ENCODE peak calls at places on chromosomes 7 and 10, in seven cellular contexts. P, S, X, Y, I, R and M are unnamed samples.
A peak's percentile ranks its signal among the peaks of the same experiment; 100 is the strongest.

GRCh38 chr7:100563809-100564400 is 9.8 kb downstream of the SAP25 start:
- DNase-seq in P (peak; percentile 93), S (peak; percentile 87), X (peak; percentile 73), Y (peak; percentile 86), I (peak; percentile 41), R (peak; percentile 68), M (peak; percentile 83)

GRCh38 chr10:29039659-29040309 is 249.1 kb upstream of the LYZL1 start:
- DNase-seq in P (no peak), S (no peak), X (peak; percentile 80), Y (no peak), I (no peak), R (no peak), M (no peak)

GRCh38 chr10:49361178-49361554 is 34.7 kb downstream of the DRGX start:
- DNase-seq in P (no peak), S (no peak), X (no peak), Y (no peak), I (no peak), R (no peak), M (no peak)

GRCh38 chr7:24825931-24826661 is 68.8 kb upstream of the GSDME start:
- DNase-seq in P (no peak), S (peak; percentile 51), X (peak; percentile 62), Y (no peak), I (peak; percentile 92), R (no peak), M (no peak)

GRCh38 chr7:70619659-70620058 is 512.3 kb upstream of the GALNT17 start:
- DNase-seq in P (no peak), S (no peak), X (no peak), Y (no peak), I (no peak), R (no peak), M (no peak)

GRCh38 chr7:76123316-76123715 is 75.4 kb downstream of the MDH2 start:
- DNase-seq in P (no peak), S (no peak), X (no peak), Y (no peak), I (no peak), R (no peak), M (no peak)

GRCh38 chr10:116055252-116055918 is 217.6 kb downstream of the GFRA1 start:
- DNase-seq in P (no peak), S (no peak), X (no peak), Y (no peak), I (no peak), R (no peak), M (no peak)

GRCh38 chr7:102303669-102304422 is 17.2 kb downstream of the SH2B2 start:
- DNase-seq in P (no peak), S (no peak), X (no peak), Y (no peak), I (no peak), R (no peak), M (no peak)

GRCh38 chr7:35374858-35375257 is 121.0 kb upstream of the TBX20 start:
- DNase-seq in P (no peak), S (no peak), X (no peak), Y (no peak), I (no peak), R (no peak), M (no peak)

GRCh38 chr10:58641708-58642107 is 129.0 kb downstream of the BICC1 start:
- DNase-seq in P (no peak), S (no peak), X (peak; percentile 66), Y (no peak), I (peak; percentile 82), R (no peak), M (no peak)

GRCh38 chr10:96665306-96665705 is 55.0 kb downstream of the PIK3AP1 start:
- DNase-seq in P (no peak), S (no peak), X (peak; percentile 39), Y (no peak), I (peak; percentile 30), R (no peak), M (no peak)

GRCh38 chr7:70698219-70698832 is 433.6 kb upstream of the GALNT17 start:
- DNase-seq in P (no peak), S (no peak), X (peak; percentile 60), Y (no peak), I (peak; percentile 66), R (peak; percentile 70), M (no peak)

GRCh38 chr7:2099036-2099957 is 133.4 kb downstream of the MAD1L1 start:
- DNase-seq in P (no peak), S (no peak), X (no peak), Y (no peak), I (no peak), R (no peak), M (no peak)

GRCh38 chr7:19117081-19117869 is at the start of gene TWIST1:
- DNase-seq in P (peak; percentile 76), S (peak; percentile 88), X (peak; percentile 94), Y (peak; percentile 37), I (no peak), R (peak; percentile 59), M (no peak)

GRCh38 chr10:13219685-13220670 is 14.2 kb downstream of the UCMA start:
- DNase-seq in P (no peak), S (peak; percentile 64), X (no peak), Y (no peak), I (peak; percentile 32), R (peak; percentile 80), M (no peak)

GRCh38 chr7:81488210-81488609 is 281.6 kb downstream of the HGF start:
- DNase-seq in P (no peak), S (no peak), X (no peak), Y (no peak), I (peak; percentile 42), R (no peak), M (no peak)

GRCh38 chr7:151289891-151290290 is 41.4 kb upstream of the SMARCD3 start:
- DNase-seq in P (no peak), S (no peak), X (no peak), Y (no peak), I (no peak), R (no peak), M (no peak)

GRCh38 chr7:129896568-129897382 is 56.0 kb downstream of the UBE2H start:
- DNase-seq in P (no peak), S (no peak), X (no peak), Y (no peak), I (peak; percentile 73), R (no peak), M (no peak)

GRCh38 chr7:100886936-100887185 is 2.7 kb downstream of the UFSP1 start:
- DNase-seq in P (no peak), S (no peak), X (no peak), Y (no peak), I (no peak), R (no peak), M (no peak)

GRCh38 chr7:51102828-51103227 is 213.8 kb downstream of the COBL start:
- DNase-seq in P (no peak), S (no peak), X (no peak), Y (no peak), I (no peak), R (no peak), M (no peak)

GRCh38 chr7:142808802-142809583 is 38.2 kb downstream of the PRSS2 start:
- DNase-seq in P (no peak), S (no peak), X (peak; percentile 62), Y (no peak), I (peak; percentile 59), R (peak; percentile 100), M (peak; percentile 89)

GRCh38 chr7:135253851-135254815 is 20.5 kb downstream of the STRA8 start:
- DNase-seq in P (peak; percentile 85), S (no peak), X (peak; percentile 40), Y (peak; percentile 87), I (peak; percentile 80), R (no peak), M (no peak)

GRCh38 chr10:103055105-103055504 is 137.0 kb downstream of the CNNM2 start:
- DNase-seq in P (no peak), S (no peak), X (peak; percentile 25), Y (no peak), I (no peak), R (no peak), M (no peak)

GRCh38 chr10:103054621-103055020 is 136.5 kb downstream of the CNNM2 start:
- DNase-seq in P (no peak), S (no peak), X (no peak), Y (no peak), I (no peak), R (no peak), M (no peak)

GRCh38 chr10:103057980-103058568 is 135.0 kb downstream of the NT5C2 start:
- DNase-seq in P (no peak), S (no peak), X (peak; percentile 33), Y (no peak), I (no peak), R (no peak), M (no peak)

GRCh38 chr10:103049237-103049636 is 131.1 kb downstream of the CNNM2 start:
- DNase-seq in P (no peak), S (no peak), X (no peak), Y (no peak), I (no peak), R (no peak), M (no peak)

GRCh38 chr10:103053659-103054581 is 135.8 kb downstream of the CNNM2 start:
- DNase-seq in P (peak; percentile 81), S (peak; percentile 82), X (peak; percentile 89), Y (peak; percentile 70), I (peak; percentile 40), R (peak; percentile 91), M (peak; percentile 65)
- TF ChIP-seq CTCF in P (no peak), S (peak; percentile 61), X (peak; percentile 60), Y (peak; percentile 42), I (peak; percentile 39), R (peak; percentile 64), M (peak; percentile 20)

GRCh38 chr10:84783386-84783785 is 455.0 kb downstream of the CCSER2 start:
- DNase-seq in P (no peak), S (peak; percentile 54), X (peak; percentile 1), Y (no peak), I (peak; percentile 51), R (peak; percentile 51), M (no peak)
- TF ChIP-seq CTCF in P (peak; percentile 20), S (peak; percentile 88), X (peak; percentile 28), Y (no peak), I (peak; percentile 77), R (peak; percentile 75), M (no peak)

GRCh38 chr10:50544095-50544856 is 79.5 kb downstream of the SGMS1 start:
- DNase-seq in P (no peak), S (no peak), X (no peak), Y (no peak), I (no peak), R (no peak), M (no peak)
- TF ChIP-seq CTCF in P (no peak), S (no peak), X (no peak), Y (no peak), I (no peak), R (no peak), M (no peak)

DNA sequence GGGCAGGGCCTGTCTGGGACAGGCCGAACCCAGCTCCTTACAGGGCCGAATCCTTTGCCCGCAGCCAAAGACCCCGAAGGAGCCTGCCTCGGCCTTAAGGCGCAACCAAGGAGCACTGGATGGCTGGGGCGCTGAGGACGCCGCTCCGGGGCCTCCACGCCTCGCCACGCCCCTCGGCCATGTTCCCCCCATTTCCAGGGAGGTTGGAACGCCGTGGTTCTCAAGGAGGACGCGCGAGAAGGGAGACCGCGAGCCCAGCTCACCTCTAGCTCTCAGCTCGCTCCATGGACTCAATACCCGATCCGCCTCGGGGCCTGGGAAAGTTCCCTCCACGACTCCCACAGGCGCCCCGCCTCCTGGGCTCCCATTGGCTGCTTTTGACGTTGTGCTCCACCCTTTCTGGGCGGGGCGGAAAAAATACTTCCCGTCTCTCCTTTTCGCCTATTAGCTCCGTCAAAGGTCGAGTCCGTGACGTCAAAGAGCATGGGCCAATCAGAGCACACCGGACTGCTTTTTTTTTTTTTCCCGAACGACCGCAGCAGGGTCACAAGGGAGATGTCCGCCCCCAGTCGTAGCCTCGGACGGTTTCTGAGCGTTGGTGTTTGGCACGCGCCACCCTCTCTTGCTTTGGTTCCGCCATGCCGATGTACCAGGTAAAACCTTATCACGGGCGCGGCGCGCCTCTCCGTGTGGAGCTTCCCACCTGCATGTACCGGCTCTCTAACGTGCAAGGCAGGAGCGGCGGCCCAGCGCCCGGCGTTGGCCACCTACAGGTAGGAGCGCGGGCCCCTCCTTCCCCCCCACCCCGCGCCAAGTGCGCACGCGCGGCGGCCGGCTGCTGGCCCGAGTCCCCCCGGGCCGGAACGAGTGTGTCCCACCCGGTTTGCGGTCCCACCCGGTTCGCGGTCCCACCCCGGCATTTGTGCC is 305.7 kb downstream of the TYW1 start:
- DNase-seq in P (peak; percentile 96), S (peak; percentile 98), X (peak; percentile 100), Y (peak; percentile 100), I (peak; percentile 97), R (peak; percentile 99), M (peak; percentile 98)
- TF ChIP-seq CTCF in P (peak; percentile 44), S (peak; percentile 49), X (peak; percentile 37), Y (peak; percentile 40), I (peak; percentile 48), R (peak; percentile 17), M (no peak)